ENCODE peak calls at places on chromosome 7, in eight cellular contexts. K, P, G, A, T, D, Z and J are unnamed samples.
A peak's percentile ranks its signal among the peaks of the same experiment; 100 is the strongest.

GRCh38 chr7:18320971-18321567 is 174.5 kb upstream of the HDAC9 start:
- DNase-seq in D (no peak), P (no peak), K (no peak), A (no peak), G (peak; percentile 58), T (no peak), Z (no peak), J (no peak)

GRCh38 chr7:116801092-116801710 is 61.2 kb upstream of the CAPZA2 start:
- DNase-seq in P (no peak), G (peak; percentile 87), D (no peak), A (no peak), K (no peak), T (no peak), Z (no peak), J (no peak)

GRCh38 chr7:157500171-157500960 is 163.6 kb downstream of the DNAJB6 start:
- DNase-seq in A (no peak), P (peak; percentile 38), G (no peak), Z (no peak), D (no peak), T (no peak), K (peak; percentile 11), J (no peak)

GRCh38 chr7:130441408-130441854 is 615 bp upstream of the CEP41 start:
- DNase-seq in D (no peak), K (no peak), T (no peak), A (no peak), Z (no peak), P (no peak), G (peak; percentile 12), J (peak; percentile 38)

GRCh38 chr7:39465055-39465929 is 100.9 kb upstream of the YAE1 start:
- DNase-seq in P (peak; percentile 60), G (peak; percentile 63), A (no peak), D (no peak), T (peak; percentile 16), Z (no peak), K (peak; percentile 41), J (peak; percentile 44)

GRCh38 chr7:143429770-143430698 is 13.2 kb upstream of the TAS2R60 start:
- DNase-seq in K (no peak), A (no peak), Z (no peak), P (no peak), G (peak; percentile 46), D (no peak), T (no peak), J (no peak)

GRCh38 chr7:45610019-45610418 is 35.9 kb downstream of the ADCY1 start:
- DNase-seq in T (no peak), D (no peak), K (no peak), Z (no peak), G (no peak), A (no peak), P (peak; percentile 32), J (no peak)

GRCh38 chr7:157619753-157620525 is 283.1 kb downstream of the DNAJB6 start:
- DNase-seq in D (no peak), A (no peak), G (no peak), T (no peak), K (no peak), Z (no peak), P (no peak), J (no peak)

GRCh38 chr7:16646427-16647081 is 573 bp downstream of the BZW2 start:
- DNase-seq in T (no peak), Z (no peak), D (no peak), P (peak; percentile 51), G (no peak), A (no peak), K (no peak), J (peak; percentile 23)

GRCh38 chr7:13990319-13990983 is 985 bp upstream of the ETV1 start:
- DNase-seq in G (peak; percentile 37), K (no peak), Z (no peak), P (peak; percentile 50), T (peak; percentile 51), D (peak; percentile 41), A (no peak), J (peak; percentile 53)

GRCh38 chr7:96127746-96128145 is 194.2 kb downstream of the SLC25A13 start:
- DNase-seq in G (no peak), P (no peak), T (no peak), Z (no peak), A (no peak), D (no peak), K (no peak), J (no peak)

GRCh38 chr7:23214423-23214822 is 32.2 kb upstream of the GPNMB start:
- DNase-seq in P (no peak), T (no peak), D (no peak), K (no peak), A (no peak), G (no peak), Z (no peak), J (no peak)

GRCh38 chr7:145753004-145753403 is 363.6 kb upstream of the CNTNAP2 start:
- DNase-seq in K (no peak), A (no peak), P (no peak), Z (no peak), T (no peak), G (no peak), D (no peak), J (no peak)

DNA sequence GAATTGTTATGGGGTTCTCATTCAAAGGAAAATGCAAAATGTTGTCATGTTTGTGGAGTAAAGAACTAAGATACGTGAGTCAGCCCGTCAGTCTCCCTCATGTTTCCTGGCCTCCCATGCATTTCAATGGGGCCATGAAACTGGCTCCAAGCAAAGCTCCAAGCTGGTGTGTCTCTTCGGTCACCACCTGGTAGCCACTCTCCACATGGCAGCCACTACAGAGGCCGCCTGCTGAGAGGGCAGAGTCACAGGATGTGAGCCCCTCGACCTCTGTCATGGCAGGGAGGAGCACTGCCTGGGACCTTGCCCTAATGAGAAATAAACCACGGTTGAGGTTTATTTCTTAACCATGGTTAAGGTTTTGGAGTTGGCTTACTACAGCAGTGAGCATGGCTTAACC is 62.6 kb downstream of the AOC1 start:
- DNase-seq in G (no peak), A (no peak), T (no peak), K (no peak), P (no peak), D (no peak), Z (no peak), J (no peak)
- H3K27me3 ChIP-seq in G (peaks cover 30% of the 10 kb centered on the region), A (peaks cover 36% of the 10 kb centered on the region), T (peaks cover 7% of the 10 kb centered on the region), K (no peaks in the 10 kb centered on the region), P (no peaks in the 10 kb centered on the region), D (no peaks in the 10 kb centered on the region), Z (no peaks in the 10 kb centered on the region), J (no peaks in the 10 kb centered on the region)

GRCh38 chr7:27737591-27737990 is 2.4 kb upstream of the TAX1BP1 start:
- DNase-seq in P (no peak), K (no peak), A (no peak), T (no peak), Z (no peak), D (no peak), G (no peak), J (no peak)

GRCh38 chr7:27737178-27737577 is 2.8 kb upstream of the TAX1BP1 start:
- DNase-seq in K (no peak), P (no peak), T (no peak), D (no peak), G (no peak), Z (no peak), A (no peak), J (no peak)

GRCh38 chr7:27739914-27740448 is at the start of gene TAX1BP1:
- DNase-seq in T (peak; percentile 89), D (peak; percentile 93), K (peak; percentile 97), A (peak; percentile 97), G (peak; percentile 94), P (peak; percentile 97), Z (peak; percentile 61), J (peak; percentile 97)

GRCh38 chr7:27739301-27739913 is 555 bp upstream of the TAX1BP1 start:
- DNase-seq in K (no peak), G (peak; percentile 70), Z (no peak), P (no peak), D (no peak), A (no peak), T (peak; percentile 17), J (no peak)

DNA sequence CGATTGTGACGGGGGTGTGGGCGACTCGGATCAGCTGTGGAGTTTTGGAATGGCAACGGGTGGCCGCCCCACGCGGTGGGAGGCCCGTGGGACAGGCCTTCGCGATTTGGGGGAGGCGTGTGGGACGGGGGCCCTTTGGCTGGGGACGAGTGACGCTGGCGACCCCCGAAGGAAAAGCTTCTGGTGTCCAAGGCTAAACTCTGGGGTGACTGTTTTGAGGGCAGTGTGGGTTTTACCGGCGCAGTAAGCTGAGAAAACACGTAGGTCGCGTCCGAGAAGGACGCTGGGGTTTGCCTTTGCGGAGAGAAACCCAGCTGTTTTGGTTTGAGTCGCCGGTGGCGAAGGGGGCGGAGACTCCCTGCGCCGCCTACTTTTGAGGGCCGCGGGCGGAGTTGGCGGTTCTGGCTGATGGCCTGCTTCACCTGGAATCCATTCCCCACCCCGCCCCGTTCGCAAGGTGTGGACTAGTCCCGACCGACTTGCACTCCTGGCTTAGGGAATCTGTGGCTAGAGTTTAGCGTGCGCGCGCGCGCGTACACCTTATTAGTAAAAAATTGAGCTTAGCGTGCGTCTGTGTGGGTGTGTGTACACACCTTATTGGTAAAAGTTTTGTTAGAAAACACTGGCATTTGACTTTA is 606 bp downstream of the TAX1BP1 start:
- DNase-seq in P (peak; percentile 97), G (peak; percentile 67), K (peak; percentile 87), A (peak; percentile 94), Z (peak; percentile 57), D (peak; percentile 86), T (peak; percentile 73), J (peak; percentile 92)
- TF ChIP-seq POLR2A in P (peak; percentile 6), G (peak; percentile 75), K (peak; percentile 31), A (peak; percentile 75), Z (peak; percentile 14), D (no peak), T (peak; percentile 47), J (no peak)

GRCh38 chr7:123824754-123825067 is 20.3 kb upstream of the HYAL4 start:
- DNase-seq in T (no peak), D (no peak), P (no peak), Z (no peak), K (no peak), G (no peak), A (no peak), J (no peak)

GRCh38 chr7:123823898-123824753 is 20.8 kb upstream of the HYAL4 start:
- DNase-seq in G (no peak), D (no peak), P (no peak), K (no peak), A (no peak), Z (no peak), T (no peak), J (no peak)

GRCh38 chr7:123828805-123829204 is 16.2 kb upstream of the HYAL4 start:
- DNase-seq in D (no peak), G (no peak), A (no peak), P (no peak), K (no peak), T (no peak), Z (no peak), J (no peak)
- H3K27me3 ChIP-seq in D (no peaks in the 10 kb centered on the region), G (no peaks in the 10 kb centered on the region), A (no peaks in the 10 kb centered on the region), P (no peaks in the 10 kb centered on the region), K (no peaks in the 10 kb centered on the region), T (no peaks in the 10 kb centered on the region), Z (no peaks in the 10 kb centered on the region), J (no peaks in the 10 kb centered on the region)

DNA sequence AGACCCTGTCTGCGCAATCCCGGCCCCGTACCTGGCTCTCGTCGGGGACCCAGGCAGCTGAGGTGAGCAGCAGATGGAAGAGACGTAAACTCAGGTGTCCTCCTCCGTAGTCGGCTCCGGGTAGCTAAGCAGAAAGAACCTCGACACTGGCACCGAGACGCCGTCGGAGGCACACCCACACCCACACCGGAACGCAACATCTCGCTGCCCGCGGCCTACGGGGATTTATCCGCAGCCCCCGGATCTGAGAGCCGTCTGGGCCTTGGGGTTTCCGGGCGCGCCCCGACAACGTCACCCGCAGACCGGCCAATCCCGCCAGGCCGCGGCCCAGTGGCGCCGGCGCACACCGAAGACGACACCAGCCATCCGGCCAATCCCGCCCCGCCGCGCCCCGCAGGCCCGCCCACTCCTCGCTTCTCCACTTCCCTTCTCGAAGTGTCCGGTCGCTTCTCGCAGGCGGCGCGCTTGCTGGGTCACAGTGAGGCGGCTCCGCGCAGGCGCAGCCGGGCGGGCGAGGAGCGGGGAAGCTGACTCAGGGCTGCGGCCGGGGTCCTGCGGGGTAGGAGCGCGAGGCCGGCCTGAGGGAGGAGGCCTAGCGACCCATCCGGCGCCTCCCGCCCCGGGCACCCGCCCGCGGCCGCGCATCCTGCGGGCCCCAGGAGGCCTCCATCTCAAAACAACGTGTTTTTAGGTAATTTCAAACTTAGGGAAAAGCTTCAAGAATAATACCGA is at the start of gene ZFAND2A:
- DNase-seq in D (peak; percentile 98), Z (peak; percentile 88), P (peak; percentile 100), T (peak; percentile 98), G (peak; percentile 96), A (peak; percentile 99), K (peak; percentile 99), J (peak; percentile 99)
- TF ChIP-seq POLR2A in D (peak; percentile 93), Z (peak; percentile 82), P (peak; percentile 90), T (peak; percentile 81), G (peak; percentile 90), A (peak; percentile 74), K (peak; percentile 61), J (peak; percentile 70)